ENCODE peak calls at places on chromosomes 3 and 15, in seven cellular contexts. X, B, V, S, P, Q and M are unnamed samples.

GRCh38 chr3:63911901-63912767 is at the start of gene SCAANT1:
- DNase-seq in Q (peak; percentile 91), X (peak; percentile 91), V (peak; percentile 61), B (peak; percentile 84), S (peak; percentile 91), P (peak; percentile 95), M (peak; percentile 96)

GRCh38 chr3:15708882-15709677 is 88.7 kb downstream of the ANKRD28 start:
- DNase-seq in X (no peak), Q (no peak), P (no peak), B (no peak), V (no peak), S (no peak), M (no peak)

GRCh38 chr15:33860749-33861148 is 107.5 kb upstream of the CHRM5 start:
- DNase-seq in Q (no peak), V (no peak), B (no peak), S (no peak), X (no peak), P (no peak), M (no peak)

GRCh38 chr3:12984023-12984823 is 89.0 kb downstream of the IQSEC1 start:
- DNase-seq in P (peak; percentile 74), X (peak; percentile 82), Q (peak; percentile 78), V (no peak), B (no peak), S (peak; percentile 67), M (peak; percentile 75)

GRCh38 chr3:11835028-11835639 is 11.6 kb downstream of the TAMM41 start:
- DNase-seq in P (no peak), V (no peak), B (no peak), Q (no peak), S (no peak), X (no peak), M (no peak)

GRCh38 chr3:72960812-72961518 is 35.6 kb upstream of the PPP4R2 start:
- DNase-seq in S (peak; percentile 74), B (peak; percentile 14), X (peak; percentile 80), P (no peak), V (no peak), Q (peak; percentile 21), M (peak; percentile 68)

GRCh38 chr3:123535580-123535979 is 49.3 kb downstream of the HACD2 start:
- DNase-seq in V (no peak), Q (no peak), P (no peak), X (no peak), S (no peak), B (no peak), M (no peak)

GRCh38 chr3:66442254-66443249 is 58.3 kb downstream of the LRIG1 start:
- DNase-seq in X (peak; percentile 61), S (peak; percentile 88), Q (peak; percentile 82), B (peak; percentile 81), P (peak; percentile 80), V (no peak), M (peak; percentile 81)

GRCh38 chr3:50607271-50608091 is 4.1 kb downstream of the CISH start:
- DNase-seq in X (no peak), B (no peak), P (no peak), S (peak; percentile 21), V (no peak), Q (no peak), M (no peak)

GRCh38 chr15:81271761-81272644 is 51.9 kb downstream of the STARD5 start:
- DNase-seq in B (no peak), Q (no peak), S (no peak), X (no peak), P (no peak), V (no peak), M (no peak)

GRCh38 chr3:24254649-24255048 is 240.0 kb downstream of the THRB start:
- DNase-seq in P (no peak), V (no peak), B (no peak), S (no peak), X (no peak), Q (no peak), M (no peak)

GRCh38 chr3:115217678-115218451 is 70.8 kb upstream of the ZBTB20 start:
- DNase-seq in X (peak; percentile 41), S (peak; percentile 21), P (no peak), V (no peak), B (no peak), Q (no peak), M (peak; percentile 36)

GRCh38 chr3:73324203-73325155 is 263.0 kb downstream of the EBLN2 start:
- DNase-seq in P (no peak), V (no peak), Q (no peak), S (no peak), B (no peak), X (no peak), M (no peak)

DNA sequence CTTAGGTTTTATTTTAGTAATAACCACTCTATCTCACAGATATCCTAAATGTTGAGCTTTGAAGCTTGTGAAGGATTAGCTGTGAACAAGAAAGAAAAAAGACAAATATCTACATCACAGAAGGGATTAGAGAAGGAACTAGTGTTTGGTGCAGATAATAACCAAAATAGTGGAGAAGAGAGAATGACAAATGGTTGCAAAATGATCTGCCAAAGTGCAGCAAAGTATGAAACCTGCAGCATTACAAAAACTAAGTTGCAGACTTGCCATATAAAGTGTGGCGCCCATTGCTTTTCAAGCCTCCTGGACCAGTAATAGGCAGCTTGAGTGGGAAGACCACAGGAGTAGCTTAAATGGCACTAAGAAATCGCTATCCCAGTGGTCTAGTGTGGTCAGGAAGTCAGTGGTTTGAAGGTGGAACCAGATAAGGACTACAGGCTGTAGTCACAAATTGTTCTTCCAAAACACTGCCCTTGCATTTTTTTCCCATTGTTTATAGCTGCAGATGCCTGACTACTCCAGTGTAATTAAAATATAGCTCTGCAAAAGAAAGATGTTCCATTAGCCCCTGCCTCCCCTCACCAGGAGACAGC is 20.7 kb downstream of the TPM1 start:
- DNase-seq in X (no peak), B (no peak), V (no peak), Q (no peak), P (no peak), S (no peak), M (no peak)
- TF ChIP-seq POLR2A in X (no peak), B (no peak), V (no peak), Q (no peak), P (no peak), S (no peak), M (no peak)

GRCh38 chr3:47406762-47407149 is 25.9 kb downstream of the PTPN23 start:
- DNase-seq in P (peak; percentile 64), B (no peak), Q (no peak), S (no peak), X (no peak), V (no peak), M (no peak)

GRCh38 chr3:47409284-47409683 is 28.5 kb downstream of the PTPN23 start:
- DNase-seq in V (no peak), P (no peak), B (no peak), X (no peak), S (no peak), Q (no peak), M (no peak)

GRCh38 chr3:47408839-47409229 is 28.0 kb downstream of the PTPN23 start:
- DNase-seq in V (no peak), B (no peak), S (no peak), Q (no peak), P (no peak), X (no peak), M (no peak)

GRCh38 chr3:47409688-47410416 is 29.0 kb downstream of the PTPN23 start:
- DNase-seq in V (no peak), S (no peak), P (peak; percentile 60), B (no peak), X (no peak), Q (no peak), M (no peak)

DNA sequence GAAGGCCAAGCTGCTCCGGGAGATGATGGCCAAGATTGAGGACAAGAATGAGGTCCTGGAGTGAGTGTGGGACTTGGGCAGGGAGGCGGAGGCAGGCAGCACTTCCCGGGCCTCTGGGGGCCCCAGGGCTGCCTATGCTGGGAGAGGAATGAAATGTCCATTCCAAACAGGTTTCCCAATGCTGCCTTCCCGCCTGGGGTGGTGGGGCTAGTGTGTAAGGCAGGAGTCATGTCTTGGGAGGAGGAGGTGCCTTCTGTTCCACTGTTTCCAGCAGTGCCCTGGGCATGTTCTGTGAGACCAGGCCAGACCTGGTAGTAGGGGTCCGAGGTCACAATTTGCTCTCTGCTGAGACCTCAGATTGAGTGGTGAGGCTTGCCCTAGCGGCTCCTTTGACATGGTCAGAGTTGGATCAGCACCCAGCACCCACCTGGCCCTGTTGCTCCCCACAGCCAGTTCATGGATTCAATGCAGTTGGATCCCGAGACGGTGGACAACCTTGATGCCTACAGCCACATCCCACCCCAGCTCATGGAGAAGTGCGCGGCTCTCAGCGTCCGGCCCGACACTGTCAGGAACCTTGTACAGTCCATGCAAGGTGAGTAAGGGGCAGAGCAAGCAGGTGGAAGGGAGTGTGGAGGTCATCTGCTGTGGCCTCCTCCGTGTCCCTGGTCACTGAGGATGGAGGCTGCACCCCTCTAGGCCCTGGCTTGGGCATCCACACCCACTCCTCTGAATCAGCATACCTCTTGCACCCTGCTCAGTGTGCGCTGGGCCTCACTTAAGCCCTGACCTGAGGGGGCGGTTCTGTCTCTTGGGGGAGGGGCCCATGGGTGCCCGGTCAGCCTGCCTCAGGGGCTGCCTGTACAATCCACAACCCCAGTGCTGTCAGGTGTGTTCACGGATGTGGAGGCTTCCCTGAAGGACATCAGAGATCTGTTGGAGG is 27.3 kb downstream of the PTPN23 start:
- DNase-seq in X (no peak), V (no peak), Q (no peak), S (no peak), B (no peak), P (peak; percentile 61), M (no peak)
- H3K36me3 ChIP-seq in X (no peaks in the 10 kb centered on the region), V (peaks cover 57% of the 10 kb centered on the region), Q (no peaks in the 10 kb centered on the region), S (no peaks in the 10 kb centered on the region), B (peaks cover 73% of the 10 kb centered on the region), P (peaks cover 64% of the 10 kb centered on the region), M (peaks cover 73% of the 10 kb centered on the region)

DNA sequence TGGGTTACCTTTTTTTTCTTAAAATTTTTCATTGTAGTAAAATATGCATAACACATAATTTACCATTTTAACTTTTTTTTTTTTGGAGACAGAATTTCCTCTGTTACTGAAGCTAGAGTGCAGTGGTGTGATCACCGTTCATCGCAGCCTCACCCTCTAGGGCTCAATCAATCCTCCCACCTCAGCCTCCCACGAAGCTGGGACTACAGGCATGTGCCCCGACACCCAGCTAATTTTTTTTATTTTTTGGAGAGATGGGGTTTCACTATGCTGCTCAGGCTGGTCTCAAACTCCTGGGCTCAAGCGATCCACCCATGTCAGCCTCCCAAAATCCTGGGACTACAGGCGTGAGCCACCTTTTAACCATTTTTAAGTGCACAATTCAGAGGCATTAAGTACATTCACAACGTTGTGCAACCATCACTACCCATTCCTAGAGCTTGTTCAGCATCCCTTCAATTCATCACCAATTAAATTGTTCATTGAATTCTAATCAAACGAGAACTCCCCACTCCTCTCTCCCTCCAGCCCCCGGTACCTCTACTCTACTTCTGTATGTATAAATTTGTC is 44.6 kb downstream of the BHLHE40 start:
- DNase-seq in V (no peak), P (no peak), S (no peak), Q (no peak), B (no peak), X (no peak), M (no peak)
- TF ChIP-seq POLR2A in V (no peak), P (no peak), S (no peak), Q (no peak), B (no peak), X (no peak), M (no peak)

DNA sequence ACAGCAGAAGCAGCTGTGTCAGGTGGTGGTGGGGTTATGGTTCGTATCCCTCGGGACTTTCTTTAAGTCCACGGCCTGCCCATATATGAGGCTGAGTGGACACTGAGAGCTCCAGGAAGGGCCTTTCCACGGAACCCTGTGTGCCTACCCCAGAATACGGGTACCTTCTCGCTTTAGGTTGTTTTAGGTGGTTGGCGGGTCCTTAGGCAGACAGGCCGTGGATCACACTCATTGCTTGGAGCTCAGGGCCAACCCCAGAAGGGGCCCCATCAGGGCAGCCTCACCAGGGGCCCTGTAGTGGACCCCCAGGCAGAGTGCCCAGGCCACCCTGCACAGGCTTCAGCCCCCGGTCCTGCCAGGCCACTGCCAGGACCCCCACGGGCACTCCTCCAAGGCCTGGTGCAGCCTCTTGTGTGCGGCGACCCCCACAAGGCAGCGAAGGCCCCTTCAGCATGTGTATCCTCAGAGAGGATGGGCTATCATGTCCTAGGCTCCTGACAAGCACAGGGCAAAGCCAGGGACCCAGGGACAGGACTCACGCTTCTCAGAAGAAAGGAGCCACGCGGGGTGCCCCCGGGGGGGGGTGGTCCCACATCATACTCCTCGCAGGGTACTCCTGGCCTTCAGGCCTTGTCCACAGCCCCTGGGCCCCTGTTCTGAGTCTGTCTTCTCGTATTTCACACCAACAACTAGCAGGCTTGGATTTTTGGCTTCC is 93.3 kb downstream of the LRRK1 start:
- DNase-seq in V (no peak), Q (no peak), X (peak; percentile 13), B (no peak), P (peak; percentile 49), S (no peak), M (no peak)
- H3K36me3 ChIP-seq in V (no peaks in the 10 kb centered on the region), Q (no peaks in the 10 kb centered on the region), X (no peaks in the 10 kb centered on the region), B (no peaks in the 10 kb centered on the region), P (peaks cover 53% of the 10 kb centered on the region), S (no peaks in the 10 kb centered on the region), M (no peaks in the 10 kb centered on the region)